ENCODE peak calls at places on chromosomes 11 and 22, in five cellular contexts. V, K, J, U and A are unnamed samples. For H3K4me1, the result is how much of the 10 kb centered on the place peaks cover.

GRCh38 chr11:124101722-124102121 is 13.5 kb upstream of the VWA5A start:
- DNase-seq in V (no peak), K (no peak), J (no peak), U (no peak), A (no peak)

GRCh38 chr11:116986521-116987105 is 111.6 kb downstream of the SIK3 start:
- DNase-seq in V (no peak), K (no peak), J (no peak), U (no peak), A (no peak)

GRCh38 chr11:121800704-121801516 is 315.1 kb downstream of the BLID start:
- DNase-seq in V (no peak), K (no peak), J (no peak), U (no peak), A (no peak)

GRCh38 chr11:119351232-119351631 is 4.7 kb upstream of the MFRP start:
- DNase-seq in V (no peak), K (no peak), J (no peak), U (no peak), A (no peak)

GRCh38 chr11:117572671-117573070 is 224.3 kb downstream of the DSCAML1 start:
- DNase-seq in V (no peak), K (no peak), J (no peak), U (no peak), A (peak)

GRCh38 chr11:46450846-46451470 is 59.4 kb upstream of the CHRM4 start:
- DNase-seq in V (no peak), K (no peak), J (no peak), U (no peak), A (no peak)

GRCh38 chr11:46554205-46555162 is 39.3 kb downstream of the AMBRA1 start:
- DNase-seq in V (no peak), K (peak), J (no peak), U (no peak), A (no peak)

GRCh38 chr22:23183107-23183698 is 2.9 kb downstream of the BCR start:
- DNase-seq in V (no peak), K (no peak), J (peak), U (peak), A (peak)

GRCh38 chr11:6825333-6825744 is 20.1 kb upstream of the OR10A5 start:
- DNase-seq in V (no peak), K (no peak), J (no peak), U (no peak), A (no peak)

GRCh38 chr11:109641549-109641948 is 219.6 kb downstream of the C11orf87 start:
- DNase-seq in V (no peak), K (no peak), J (no peak), U (no peak), A (no peak)

GRCh38 chr11:40186401-40187091 is 1272.9 kb downstream of the LRRC4C start:
- DNase-seq in V (no peak), K (no peak), J (no peak), U (no peak), A (no peak)

GRCh38 chr11:93591247-93591898 is 48.2 kb upstream of the SMCO4 start:
- DNase-seq in V (no peak), K (peak), J (no peak), U (no peak), A (no peak)

GRCh38 chr11:68581439-68581838 is 102.9 kb upstream of the GAL start:
- DNase-seq in V (no peak), K (no peak), J (no peak), U (peak), A (no peak)

GRCh38 chr11:16587670-16588069 is 150.8 kb upstream of the C11orf58 start:
- DNase-seq in V (no peak), K (no peak), J (peak), U (no peak), A (no peak)
- H3K4me1 ChIP-seq in V (under half), K (under half), J (under half), U (under half), A (under half)

DNA sequence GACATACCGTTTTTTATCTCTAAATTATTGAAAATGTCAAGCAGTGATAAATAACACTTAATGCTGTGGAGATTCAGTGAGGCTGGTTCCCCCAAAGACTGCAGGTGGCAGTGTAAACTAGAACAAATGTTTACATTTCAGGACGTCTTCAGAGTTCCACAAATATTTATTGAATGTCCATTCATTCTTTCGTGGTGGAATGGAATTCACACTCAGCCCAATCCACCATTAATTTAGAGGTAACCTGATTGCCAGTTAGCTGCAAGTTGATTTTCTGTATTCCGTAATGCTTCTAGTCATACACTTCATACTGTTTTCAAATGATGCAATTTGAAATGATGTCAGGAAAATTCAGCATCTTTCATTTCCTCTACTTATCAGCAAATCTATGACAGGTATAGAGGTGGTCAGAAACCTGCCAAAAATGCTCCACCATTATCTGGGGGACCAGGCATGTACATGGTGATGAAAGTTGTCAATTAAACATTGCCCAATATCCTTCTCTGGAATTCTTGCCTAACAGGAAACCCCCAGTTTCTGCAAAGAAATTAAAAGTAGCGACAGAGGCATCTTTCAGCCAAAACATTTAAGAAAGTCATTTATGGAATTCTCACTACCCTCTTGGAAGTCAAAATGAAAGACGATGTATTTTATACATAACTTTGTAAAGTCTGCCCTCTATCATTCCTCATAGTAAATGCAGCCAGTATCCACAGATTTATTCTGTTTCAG is 94.3 kb upstream of the BMAL1 start:
- DNase-seq in V (no peak), K (no peak), J (no peak), U (no peak), A (no peak)
- TF ChIP-seq CTCF in V (peak), K (peak), J (peak), U (peak), A (peak)

GRCh38 chr11:76734456-76735217 is 48.5 kb upstream of the TSKU start:
- DNase-seq in V (no peak), K (no peak), J (no peak), U (no peak), A (no peak)
- H3K27ac ChIP-seq in V (no peak), K (no peak), J (no peak), U (no peak), A (no peak)

DNA sequence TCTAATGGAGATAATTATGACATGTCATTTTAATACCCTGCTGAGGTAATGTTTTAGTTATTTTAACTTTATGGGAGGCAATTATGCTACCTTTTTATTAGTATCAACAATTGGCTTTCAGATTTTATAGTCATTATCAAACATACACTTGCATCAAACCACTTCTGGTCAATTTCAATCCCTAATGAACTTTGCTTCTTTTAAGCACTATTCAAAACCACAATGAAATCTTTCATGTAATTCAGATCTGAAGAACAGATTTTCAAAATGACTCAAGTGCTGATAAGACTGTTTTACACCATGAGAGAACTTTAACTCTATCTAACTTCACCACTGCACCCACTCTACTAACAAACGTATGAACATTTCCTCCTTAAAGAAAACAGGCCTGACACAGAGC is 25.9 kb upstream of the CCDC34 start:
- DNase-seq in V (no peak), K (no peak), J (no peak), U (no peak), A (no peak)
- H3K4me1 ChIP-seq in V (under half), K (under half), J (under half), U (under half), A (under half)

DNA sequence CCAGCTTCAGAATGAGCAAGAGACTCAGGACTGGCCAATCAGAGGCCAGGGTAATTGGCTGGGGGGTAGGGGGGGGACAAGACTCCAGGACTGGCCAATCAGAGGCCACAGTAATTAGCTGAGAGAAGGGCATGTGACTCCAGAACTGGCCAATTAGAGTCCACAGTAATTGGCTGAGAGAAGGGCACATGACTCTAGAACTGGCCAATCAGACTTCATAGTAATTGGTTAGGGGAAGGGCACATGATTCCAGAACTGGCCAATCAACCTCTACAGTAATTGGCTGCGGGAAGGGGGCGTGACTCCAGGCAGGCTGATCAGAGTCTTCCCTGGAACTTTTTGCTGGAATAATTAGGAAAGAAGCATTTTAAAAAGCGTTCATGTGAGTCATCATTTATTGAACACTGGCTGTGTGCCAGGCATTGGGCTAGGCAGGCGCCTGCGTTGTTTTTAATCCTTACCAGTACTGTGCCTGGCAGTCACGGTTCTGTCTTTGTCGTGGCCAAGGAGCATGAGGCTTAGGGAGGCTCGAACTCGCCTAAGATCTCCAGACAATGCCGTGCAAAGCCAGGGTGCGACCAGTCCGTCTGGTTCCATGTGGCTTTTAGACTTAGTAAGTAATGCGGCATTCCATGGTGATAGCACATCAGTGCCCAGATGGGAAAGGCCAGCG is 508.1 kb downstream of the TBC1D22A start:
- DNase-seq in V (no peak), K (no peak), J (no peak), U (no peak), A (no peak)
- TF ChIP-seq CTCF in V (no peak), K (no peak), J (no peak), U (no peak), A (no peak)

GRCh38 chr11:66889974-66890373 is 33.1 kb downstream of the LRFN4 start:
- DNase-seq in V (no peak), K (no peak), J (no peak), U (no peak), A (no peak)

GRCh38 chr11:66888282-66888681 is 31.4 kb downstream of the LRFN4 start:
- DNase-seq in V (no peak), K (no peak), J (no peak), U (no peak), A (no peak)

GRCh38 chr11:66892926-66893325 is 36.1 kb downstream of the LRFN4 start:
- DNase-seq in V (no peak), K (no peak), J (no peak), U (no peak), A (no peak)

GRCh38 chr11:66887531-66887930 is 30.7 kb downstream of the LRFN4 start:
- DNase-seq in V (no peak), K (no peak), J (no peak), U (no peak), A (no peak)

GRCh38 chr11:66891849-66892660 is 35.2 kb downstream of the LRFN4 start:
- DNase-seq in V (no peak), K (peak), J (peak), U (no peak), A (no peak)
- H3K27ac ChIP-seq in V (no peak), K (peak), J (no peak), U (no peak), A (no peak)

GRCh38 chr11:20003357-20003756 is 156.9 kb downstream of the DBX1 start:
- DNase-seq in V (no peak), K (no peak), J (peak), U (no peak), A (no peak)
- H3K4me1 ChIP-seq in V (under half), K (under half), J (under half), U (under half), A (under half)